ENCODE peak calls at places on chromosome 19, in nine cellular contexts. Y is cardiac fibroblast; H is AG10803; C is NCI-H2107; L is AML-193; E is Daoy; Q is activated naive CD4-positive, alpha-beta T cell treated with anti-CD3 and anti-CD28 coated beads, Interleukin-2, amount 50 U/mL, for 72 hours; M is K562; K is NCI-H1417 treated with DMSO at 0.1 percent for 48 hours. G is an unnamed sample.

GRCh38 chr19:2607712-2608601 is 94.5 kb downstream of the GNG7 start:
- DNase-seq in Y (no peak), H (no peak), C (no peak), L (no peak), E (no peak), Q (peak; percentile 82), M (no peak), K (no peak), G (peak; percentile 94)

GRCh38 chr19:49229416-49229815 is 71.8 kb downstream of the TRPM4 start:
- DNase-seq in Y (no peak), H (no peak), C (no peak), L (no peak), E (no peak), Q (no peak), M (no peak), K (no peak), G (no peak)

GRCh38 chr19:1814391-1814790 is 2.3 kb upstream of the ATP8B3 start:
- DNase-seq in Y (no peak), H (no peak), C (no peak), L (no peak), E (no peak), Q (no peak), M (no peak), K (no peak), G (no peak)

GRCh38 chr19:20039203-20039723 is at the start of gene ZNF682:
- DNase-seq in Y (peak; percentile 95), H (peak; percentile 91), C (peak; percentile 81), L (peak; percentile 31), E (peak; percentile 97), Q (peak; percentile 92), M (peak; percentile 31), K (peak; percentile 84), G (no peak)

GRCh38 chr19:46076951-46077814 is 36.4 kb upstream of the IGFL4 start:
- DNase-seq in Y (peak; percentile 87), H (peak; percentile 73), C (peak; percentile 33), L (peak; percentile 44), E (peak; percentile 87), Q (peak; percentile 50), M (peak; percentile 87), K (peak; percentile 52), G (no peak)

GRCh38 chr19:13209797-13210775 is 59.9 kb downstream of the IER2 start:
- DNase-seq in Y (no peak), H (no peak), C (no peak), L (no peak), E (no peak), Q (no peak), M (no peak), K (no peak), G (no peak)

GRCh38 chr19:37907735-37908066 is 693 bp downstream of the SIPA1L3 start:
- DNase-seq in Y (no peak), H (no peak), C (no peak), L (no peak), E (no peak), Q (no peak), M (peak; percentile 33), K (no peak), G (no peak)

GRCh38 chr19:4088975-4089374 is 22.3 kb upstream of the ZBTB7A start:
- DNase-seq in Y (no peak), H (no peak), C (no peak), L (peak; percentile 39), E (no peak), Q (no peak), M (no peak), K (no peak), G (no peak)

GRCh38 chr19:38395381-38396127 is 7.1 kb downstream of the SPRED3 start:
- DNase-seq in Y (no peak), H (no peak), C (no peak), L (no peak), E (no peak), Q (peak; percentile 42), M (no peak), K (no peak), G (no peak)

GRCh38 chr19:18023596-18024212 is 15.7 kb downstream of the ARRDC2 start:
- DNase-seq in Y (peak; percentile 96), H (peak; percentile 39), C (no peak), L (peak; percentile 57), E (peak; percentile 82), Q (peak; percentile 42), M (peak; percentile 50), K (no peak), G (no peak)

GRCh38 chr19:1855040-1855827 is 7.0 kb upstream of the REXO1 start:
- DNase-seq in Y (peak; percentile 93), H (peak; percentile 92), C (no peak), L (peak; percentile 78), E (peak; percentile 90), Q (peak; percentile 91), M (peak; percentile 89), K (no peak), G (peak; percentile 59)

GRCh38 chr19:29475469-29475868 is 50.3 kb upstream of the VSTM2B start:
- DNase-seq in Y (no peak), H (no peak), C (no peak), L (no peak), E (no peak), Q (no peak), M (no peak), K (no peak), G (no peak)

GRCh38 chr19:38851622-38852230 is 1.9 kb upstream of the HNRNPL start:
- DNase-seq in Y (peak; percentile 96), H (peak; percentile 90), C (peak; percentile 56), L (peak; percentile 81), E (peak; percentile 97), Q (peak; percentile 92), M (peak; percentile 91), K (peak; percentile 10), G (no peak)

GRCh38 chr19:14183741-14184395 is 22.1 kb downstream of the ADGRL1 start:
- DNase-seq in Y (no peak), H (no peak), C (no peak), L (no peak), E (no peak), Q (no peak), M (peak; percentile 34), K (no peak), G (no peak)

GRCh38 chr19:28635962-28636629 is 576.9 kb downstream of the UQCRFS1 start:
- DNase-seq in Y (no peak), H (no peak), C (no peak), L (no peak), E (no peak), Q (no peak), M (no peak), K (no peak), G (no peak)

GRCh38 chr19:45938733-45939319 is 24.2 kb upstream of the NANOS2 start:
- DNase-seq in Y (no peak), H (no peak), C (no peak), L (no peak), E (no peak), Q (no peak), M (no peak), K (no peak), G (no peak)

GRCh38 chr19:11142528-11143171 is 12.9 kb downstream of the SPC24 start:
- DNase-seq in Y (peak; percentile 98), H (peak; percentile 92), C (no peak), L (no peak), E (peak; percentile 98), Q (no peak), M (peak; percentile 85), K (no peak), G (no peak)

GRCh38 chr19:29381353-29382203 is 144.2 kb upstream of the VSTM2B start:
- DNase-seq in Y (no peak), H (no peak), C (no peak), L (no peak), E (no peak), Q (no peak), M (no peak), K (no peak), G (no peak)

GRCh38 chr19:898663-899062 is 5.4 kb downstream of the RNU6-9 start:
- DNase-seq in Y (no peak), H (no peak), C (no peak), L (no peak), E (no peak), Q (peak; percentile 27), M (no peak), K (peak; percentile 91), G (no peak)

GRCh38 chr19:38031423-38031770 is 124.4 kb downstream of the SIPA1L3 start:
- DNase-seq in Y (peak; percentile 79), H (peak; percentile 29), C (no peak), L (no peak), E (peak; percentile 68), Q (no peak), M (no peak), K (no peak), G (no peak)

GRCh38 chr19:988510-988909 is 4.4 kb downstream of the WDR18 start:
- DNase-seq in Y (no peak), H (no peak), C (no peak), L (no peak), E (no peak), Q (no peak), M (no peak), K (no peak), G (no peak)

GRCh38 chr19:39647918-39648317 is 7.8 kb upstream of the LGALS16 start:
- DNase-seq in Y (no peak), H (no peak), C (no peak), L (no peak), E (no peak), Q (no peak), M (no peak), K (no peak), G (no peak)

GRCh38 chr19:5628470-5628869 is 5.6 kb downstream of the SAFB start:
- DNase-seq in Y (no peak), H (peak; percentile 81), C (no peak), L (no peak), E (no peak), Q (no peak), M (no peak), K (no peak), G (no peak)

GRCh38 chr19:5141278-5141925 is 172.5 kb downstream of the KDM4B start:
- DNase-seq in Y (peak; percentile 30), H (no peak), C (no peak), L (no peak), E (peak; percentile 59), Q (no peak), M (no peak), K (no peak), G (no peak)

GRCh38 chr19:20238025-20238623 is 71.1 kb downstream of the ZNF486 start:
- DNase-seq in Y (peak; percentile 89), H (peak; percentile 79), C (no peak), L (peak; percentile 88), E (peak; percentile 90), Q (peak; percentile 88), M (peak; percentile 14), K (peak; percentile 76), G (peak; percentile 0)